ENCODE peak calls at places on chromosome 10, in nine cellular contexts. E is sigmoid colon, Y is PC-9, P is PC-3, G is left ventricle myocardium inferior, U is astrocyte, C is endothelial cell of umbilical vein, Z is mammary epithelial cell, K is GM12878. L is an unnamed sample. For H3K4me1, the result is how much of the 10 kb centered on the place peaks cover.

GRCh38 chr10:127151981-127152699 is 44.3 kb downstream of the INSYN2A start:
- DNase-seq in E (no peak), P (peak), U (peak), G (no peak), K (no peak), Z (peak), Y (peak), C (no peak), L (no peak)

GRCh38 chr10:108787932-108788331 is 1135.4 kb downstream of the XPNPEP1 start:
- DNase-seq in G (no peak), P (peak), U (peak), Z (no peak), K (no peak), E (no peak), Y (no peak), C (no peak), L (no peak)

GRCh38 chr10:43263551-43264323 is 3.1 kb downstream of the RASGEF1A start:
- DNase-seq in Y (peak), K (no peak), U (no peak), E (peak), P (no peak), Z (no peak), C (no peak), G (no peak), L (peak)

GRCh38 chr10:42962902-42963231 is 114.0 kb upstream of the RET start:
- DNase-seq in K (no peak), Y (no peak), Z (no peak), C (no peak), U (no peak), P (no peak), G (peak), E (peak), L (no peak)

GRCh38 chr10:30829921-30830671 is 200.5 kb upstream of the LYZL2 start:
- DNase-seq in Y (no peak), G (no peak), K (no peak), E (no peak), U (peak), Z (no peak), P (peak), C (no peak), L (no peak)

GRCh38 chr10:115945696-115946445 is 327.1 kb downstream of the GFRA1 start:
- DNase-seq in E (no peak), Z (no peak), C (no peak), Y (no peak), U (peak), P (no peak), K (no peak), G (no peak), L (no peak)

GRCh38 chr10:70652761-70653657 is 19.3 kb upstream of the ADAMTS14 start:
- DNase-seq in U (peak), Y (no peak), E (peak), C (no peak), G (peak), K (no peak), P (no peak), Z (peak), L (peak)

GRCh38 chr10:4431114-4431862 is 394.7 kb upstream of the AKR1E2 start:
- DNase-seq in K (no peak), P (no peak), C (no peak), Z (no peak), Y (no peak), G (no peak), E (no peak), U (peak), L (no peak)

GRCh38 chr10:77591238-77591880 is 46.2 kb downstream of the KCNMA1 start:
- DNase-seq in Z (no peak), C (no peak), Y (no peak), K (no peak), U (no peak), G (no peak), P (no peak), E (no peak), L (no peak)

GRCh38 chr10:92110039-92110794 is 180.7 kb downstream of the CPEB3 start:
- DNase-seq in E (no peak), C (no peak), K (no peak), G (no peak), P (peak), U (peak), Z (peak), Y (no peak), L (no peak)

GRCh38 chr10:9254353-9254752 is 1199.9 kb downstream of the GATA3 start:
- DNase-seq in Y (no peak), Z (peak), K (no peak), U (peak), P (no peak), G (no peak), C (no peak), E (no peak), L (no peak)

GRCh38 chr10:28408237-28408777 is 105.4 kb upstream of the MPP7 start:
- DNase-seq in Z (no peak), U (no peak), Y (no peak), C (no peak), G (no peak), E (no peak), P (no peak), K (no peak), L (no peak)

GRCh38 chr10:51366044-51366443 is 291.8 kb downstream of the PRKG1 start:
- DNase-seq in G (peak), Y (no peak), P (no peak), U (no peak), K (no peak), Z (no peak), C (no peak), E (no peak), L (no peak)

GRCh38 chr10:48462482-48463020 is 142.3 kb downstream of the ARHGAP22 start:
- DNase-seq in C (no peak), P (no peak), Y (no peak), U (no peak), G (no peak), E (no peak), Z (no peak), K (no peak), L (peak)

DNA sequence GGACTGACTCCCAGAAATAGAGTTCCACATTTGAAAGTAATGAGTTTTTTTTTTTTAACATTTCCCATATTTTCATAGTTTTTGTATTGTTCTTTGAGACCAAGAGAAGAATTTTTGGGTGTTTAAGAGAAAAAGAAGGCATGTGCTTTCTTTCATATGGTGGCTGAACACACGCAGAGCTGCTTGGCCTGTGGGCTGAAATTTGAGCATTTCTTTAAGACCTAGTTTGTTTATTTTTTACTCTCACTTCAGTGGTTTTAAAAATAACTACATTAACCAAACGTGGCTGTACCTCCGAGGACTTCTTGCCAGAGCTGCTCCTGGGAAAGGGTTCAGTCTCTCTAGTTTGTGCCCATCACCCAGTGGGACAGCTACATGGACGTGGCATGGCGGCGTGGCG is 58.3 kb downstream of the INPP5A start:
- DNase-seq in C (no peak), Y (no peak), G (no peak), E (no peak), U (no peak), P (no peak), Z (no peak), K (no peak), L (no peak)
- H3K4me1 ChIP-seq in C (under half), Y (under half), G (half or more), E (half or more), U (under half), P (under half), Z (under half), K (under half), L (under half)

GRCh38 chr10:86644412-86645110 is 9.8 kb upstream of the OPN4 start:
- DNase-seq in P (no peak), G (no peak), U (peak), Z (peak), K (peak), C (no peak), E (no peak), Y (no peak), L (no peak)

GRCh38 chr10:86646532-86646931 is 7.8 kb upstream of the OPN4 start:
- DNase-seq in G (no peak), K (no peak), U (no peak), Y (no peak), Z (no peak), C (no peak), P (no peak), E (no peak), L (no peak)

GRCh38 chr10:86645111-86645445 is 9.3 kb upstream of the OPN4 start:
- DNase-seq in C (no peak), Y (no peak), G (no peak), U (no peak), P (no peak), K (no peak), E (peak), Z (no peak), L (no peak)

GRCh38 chr10:86642021-86642420 is 12.3 kb upstream of the OPN4 start:
- DNase-seq in G (no peak), Z (no peak), Y (no peak), C (no peak), P (no peak), U (no peak), K (no peak), E (no peak), L (no peak)

DNA sequence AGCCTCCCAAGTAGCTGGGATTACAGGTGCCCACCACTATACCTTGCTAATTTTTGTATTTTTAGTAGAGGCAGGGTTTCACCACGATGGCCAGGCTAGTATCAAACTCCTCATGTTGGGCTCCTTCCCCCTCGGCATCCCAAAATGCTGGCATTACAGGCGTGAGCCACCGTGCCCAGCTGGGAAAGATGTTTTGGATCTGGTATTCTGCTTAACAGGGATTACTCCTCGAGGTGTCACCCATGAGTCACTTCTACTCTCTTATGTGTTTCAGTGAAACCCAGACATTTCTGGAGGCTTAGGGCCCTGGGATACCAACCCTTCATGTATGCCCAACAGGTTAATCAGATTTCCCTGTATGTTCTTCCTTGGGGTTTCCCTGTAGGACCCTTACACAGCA is 11.8 kb upstream of the OPN4 start:
- DNase-seq in U (peak), P (peak), Z (peak), Y (no peak), K (no peak), E (no peak), G (no peak), C (no peak), L (no peak)
- TF ChIP-seq CTCF in U (no peak), P (peak), Z (no peak), Y (no peak), K (peak), E (no peak), G (no peak), C (no peak), L (no peak)

DNA sequence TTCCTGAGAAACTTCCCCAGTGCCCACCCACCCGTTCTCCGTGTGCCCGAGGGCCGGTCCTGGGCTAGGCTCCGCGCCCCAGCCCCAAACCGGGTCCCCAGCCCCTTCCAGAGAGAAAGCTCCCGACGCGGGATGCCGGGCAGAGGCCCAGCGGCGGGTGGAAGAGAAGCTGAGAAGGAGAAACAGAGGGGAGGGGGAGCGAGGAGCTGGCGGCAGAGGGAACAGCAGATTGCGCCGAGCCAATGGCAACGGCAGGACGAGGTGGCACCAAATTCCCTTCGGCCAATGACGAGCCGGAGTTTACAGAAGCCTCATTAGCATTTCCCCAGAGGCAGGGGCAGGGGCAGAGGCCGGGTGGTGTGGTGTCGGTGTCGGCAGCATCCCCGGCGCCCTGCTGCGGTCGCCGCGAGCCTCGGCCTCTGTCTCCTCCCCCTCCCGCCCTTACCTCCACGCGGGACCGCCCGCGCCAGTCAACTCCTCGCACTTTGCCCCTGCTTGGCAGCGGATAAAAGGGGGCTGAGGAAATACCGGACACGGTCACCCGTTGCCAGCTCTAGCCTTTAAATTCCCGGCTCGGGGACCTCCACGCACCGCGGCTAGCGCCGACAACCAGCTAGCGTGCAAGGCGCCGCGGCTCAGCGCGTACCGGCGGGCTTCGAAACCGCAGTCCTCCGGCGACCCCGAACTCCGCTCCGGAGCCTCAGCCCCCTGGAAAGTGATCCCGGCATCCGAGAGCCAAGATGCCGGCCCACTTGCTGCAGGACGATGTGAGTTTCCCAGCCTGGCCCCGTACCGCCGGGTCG is at the start of gene SCD:
- DNase-seq in Y (peak), P (peak), U (peak), K (peak), Z (peak), G (peak), C (peak), E (peak), L (peak)
- H3K4me1 ChIP-seq in Y (under half), P (under half), U (under half), K (under half), Z (under half), G (under half), C (under half), E (under half), L (under half)

GRCh38 chr10:73246783-73247508 is at the start of gene DNAJC9:
- DNase-seq in P (peak), U (peak), Z (peak), K (peak), G (peak), Y (peak), E (peak), C (peak), L (peak)
- TF ChIP-seq CTCF in P (peak), U (no peak), Z (no peak), K (no peak), G (no peak), Y (no peak), E (no peak), C (no peak), L (peak)

DNA sequence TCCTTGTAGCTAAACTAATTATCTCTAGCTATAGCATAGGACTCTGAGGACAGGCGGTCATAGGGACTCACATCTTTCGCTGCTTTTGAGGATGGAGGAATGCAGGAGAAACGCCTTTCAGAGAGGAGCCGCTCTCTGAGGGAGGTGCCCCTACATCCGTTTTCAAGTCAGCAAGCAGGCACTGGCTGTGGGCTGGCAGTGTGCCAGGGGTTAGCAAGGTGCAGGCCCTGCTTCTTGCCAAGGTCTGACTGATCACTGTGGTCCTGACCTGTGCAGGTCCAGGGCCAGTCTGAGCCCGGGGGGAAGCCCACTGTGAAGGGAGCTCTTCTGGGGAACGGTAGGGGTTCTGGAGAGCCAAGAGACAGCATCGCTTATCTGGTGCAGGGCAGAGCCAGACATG is 89.4 kb downstream of the SH3PXD2A start:
- DNase-seq in P (peak), Y (peak), Z (peak), U (no peak), E (no peak), K (no peak), C (no peak), G (peak), L (peak)
- H3K4me1 ChIP-seq in P (under half), Y (half or more), Z (half or more), U (under half), E (under half), K (under half), C (under half), G (half or more), L (under half)

GRCh38 chr10:103742779-103743178 is 112.6 kb downstream of the SH3PXD2A start:
- DNase-seq in P (no peak), K (no peak), Y (no peak), C (no peak), U (no peak), Z (no peak), E (no peak), G (no peak), L (no peak)

GRCh38 chr10:103746598-103746997 is 108.8 kb downstream of the SH3PXD2A start:
- DNase-seq in Z (no peak), C (no peak), P (no peak), E (no peak), Y (no peak), G (no peak), U (no peak), K (no peak), L (no peak)

GRCh38 chr10:103747193-103747865 is 108.0 kb downstream of the SH3PXD2A start:
- DNase-seq in Y (peak), P (no peak), U (peak), G (no peak), C (no peak), K (no peak), E (no peak), Z (peak), L (no peak)

GRCh38 chr10:103748020-103748419 is 107.4 kb downstream of the SH3PXD2A start:
- DNase-seq in Y (no peak), K (no peak), Z (peak), U (no peak), E (no peak), C (no peak), G (no peak), P (peak), L (peak)

DNA sequence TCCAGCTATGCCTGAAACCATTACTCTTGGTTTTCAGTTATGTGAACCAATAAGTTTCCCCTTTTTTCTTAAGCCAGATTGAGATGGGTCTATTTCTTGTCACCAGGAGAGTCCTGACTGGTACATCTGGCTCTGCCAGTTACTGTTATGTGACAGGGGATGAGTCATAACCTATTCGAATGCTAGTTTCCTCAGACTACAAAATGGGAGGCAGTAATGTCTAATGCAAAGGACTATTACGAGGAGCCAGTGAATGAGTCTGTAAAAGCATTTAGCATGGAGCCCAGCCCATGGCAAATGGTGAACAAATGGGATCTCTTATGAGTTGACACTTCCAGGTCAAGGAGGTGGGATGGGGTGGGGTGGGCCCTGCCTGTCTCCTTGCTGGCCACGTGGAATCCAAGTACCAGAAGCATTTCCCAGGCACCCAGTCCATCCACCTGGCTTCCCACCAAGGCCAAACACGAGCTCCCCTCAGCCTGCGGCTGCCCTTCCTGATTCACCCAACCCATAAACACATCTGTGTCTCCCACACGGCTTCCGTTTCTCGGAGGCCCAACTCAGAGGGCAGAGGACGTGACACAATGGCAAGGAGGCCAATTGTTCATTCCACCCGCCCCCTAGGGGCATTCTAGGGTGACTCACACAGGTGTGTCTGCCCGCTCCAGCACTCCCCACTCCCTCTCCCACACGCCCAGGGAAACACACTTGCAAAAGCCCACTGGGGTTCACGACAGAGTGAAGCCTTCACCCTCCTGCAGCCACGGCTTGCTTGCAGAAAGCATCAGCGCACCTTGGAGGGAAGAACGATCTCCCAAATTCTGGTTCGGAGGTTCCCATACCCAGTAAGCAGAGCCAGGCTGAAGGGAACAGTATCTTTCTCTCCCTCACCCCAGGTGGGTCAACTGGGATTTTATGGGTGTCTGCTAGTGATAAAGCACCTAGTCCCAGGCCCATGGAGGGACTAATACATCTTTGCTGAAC is 109.8 kb downstream of the SH3PXD2A start:
- DNase-seq in E (no peak), Y (peak), P (peak), C (peak), G (no peak), U (peak), K (no peak), Z (peak), L (peak)
- TF ChIP-seq CTCF in E (no peak), Y (no peak), P (no peak), C (no peak), G (no peak), U (no peak), K (no peak), Z (no peak), L (no peak)

DNA sequence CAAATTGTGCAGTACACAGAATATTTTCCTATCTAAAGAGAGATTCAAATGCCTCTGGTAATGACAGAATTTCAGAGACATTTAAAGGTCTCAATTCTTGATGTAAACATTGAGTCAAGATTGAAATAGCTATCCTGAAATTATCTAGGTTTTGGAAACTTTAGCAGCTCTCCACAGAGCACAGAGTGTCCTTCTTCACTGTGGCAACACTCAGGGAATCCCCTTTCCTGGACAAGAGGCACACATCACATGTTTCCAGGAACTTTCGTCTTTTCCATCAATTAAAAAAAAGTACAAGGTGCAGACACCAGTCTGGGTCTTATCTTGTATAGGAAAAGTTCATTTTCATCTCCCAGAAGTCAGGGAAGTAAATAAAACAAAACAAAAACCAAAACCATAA is 122.1 kb upstream of the ANK3 start:
- DNase-seq in Y (no peak), U (no peak), P (no peak), C (no peak), G (no peak), K (no peak), Z (no peak), E (no peak), L (no peak)
- H3K4me1 ChIP-seq in Y (under half), U (under half), P (under half), C (under half), G (under half), K (under half), Z (under half), E (under half), L (under half)

GRCh38 chr10:5666324-5667220 is at the start of gene ASB13:
- DNase-seq in Z (peak), C (peak), P (peak), K (no peak), E (peak), U (no peak), G (peak), Y (peak), L (peak)

GRCh38 chr10:5662708-5663579 is 3.5 kb downstream of the ASB13 start:
- DNase-seq in U (no peak), Y (no peak), P (no peak), K (no peak), Z (no peak), E (no peak), G (no peak), C (no peak), L (no peak)

GRCh38 chr10:5665380-5666323 is 743 bp downstream of the ASB13 start:
- DNase-seq in G (peak), Z (peak), U (no peak), E (no peak), Y (peak), C (peak), P (no peak), K (no peak), L (peak)

GRCh38 chr10:5661043-5661442 is 5.4 kb downstream of the ASB13 start:
- DNase-seq in Z (no peak), E (no peak), C (no peak), U (no peak), K (no peak), Y (no peak), P (no peak), G (no peak), L (no peak)

GRCh38 chr10:5663692-5664427 is 2.5 kb downstream of the ASB13 start:
- DNase-seq in Z (no peak), C (no peak), P (no peak), G (no peak), E (no peak), K (no peak), Y (no peak), U (no peak), L (no peak)
- TF ChIP-seq CTCF in Z (no peak), C (no peak), P (no peak), G (no peak), E (no peak), K (no peak), Y (no peak), U (no peak), L (no peak)

L was measured in mucosa of descending colon.